ENCODE peak calls at places on chromosomes 6 and 20, in six cellular contexts. S is fibroblast of pulmonary artery, Z is left ventricle myocardium inferior, U is cardiac muscle cell, G is HFF-Myc, I is thoracic aorta. F is an unnamed sample.

GRCh38 chr6:56962451-56962850 is 7.5 kb downstream of the BEND6 start:
- DNase-seq in S (no peak), Z (no peak), U (no peak), G (no peak), I (no peak), F (no peak)

GRCh38 chr20:32964575-32964974 is 39.7 kb downstream of the SUN5 start:
- DNase-seq in S (no peak), Z (no peak), U (no peak), G (no peak), I (no peak), F (no peak)

GRCh38 chr6:144372116-144372515 is 87.0 kb downstream of the UTRN start:
- DNase-seq in S (no peak), Z (no peak), U (no peak), G (no peak), I (no peak), F (no peak)

GRCh38 chr6:137977814-137978213 is 110.8 kb downstream of the TNFAIP3 start:
- DNase-seq in S (no peak), Z (no peak), U (no peak), G (no peak), I (no peak), F (no peak)

GRCh38 chr6:68108243-68108835 is 526.7 kb upstream of the ADGRB3 start:
- DNase-seq in S (peak; percentile 58), Z (no peak), U (peak; percentile 48), G (no peak), I (no peak), F (no peak)

GRCh38 chr6:15755555-15755954 is 92.7 kb upstream of the DTNBP1 start:
- DNase-seq in S (peak; percentile 60), Z (no peak), U (peak; percentile 70), G (no peak), I (no peak), F (peak; percentile 70)

GRCh38 chr20:57895161-57895855 is 185.5 kb upstream of the PMEPA1 start:
- DNase-seq in S (no peak), Z (no peak), U (no peak), G (no peak), I (no peak), F (no peak)

GRCh38 chr6:132063738-132064137 is 112.6 kb upstream of the CCN2 start:
- DNase-seq in S (peak; percentile 91), Z (no peak), U (peak; percentile 74), G (peak; percentile 22), I (peak; percentile 17), F (no peak)

GRCh38 chr20:1299522-1299921 is 29.4 kb downstream of the SDCBP2 start:
- DNase-seq in S (no peak), Z (no peak), U (no peak), G (no peak), I (no peak), F (no peak)

GRCh38 chr6:29834564-29835436 is 7.2 kb downstream of the HLA-G start:
- DNase-seq in S (peak; percentile 20), Z (no peak), U (peak; percentile 20), G (no peak), I (no peak), F (no peak)

GRCh38 chr6:152716322-152716721 is 18.6 kb downstream of the MYCT1 start:
- DNase-seq in S (no peak), Z (no peak), U (no peak), G (no peak), I (no peak), F (no peak)

GRCh38 chr6:43724914-43725642 is 37.5 kb upstream of the MRPS18A start:
- DNase-seq in S (peak; percentile 97), Z (peak; percentile 70), U (peak; percentile 99), G (peak; percentile 75), I (no peak), F (peak; percentile 89)

GRCh38 chr6:14717307-14717706 is 528.6 kb upstream of the JARID2 start:
- DNase-seq in S (no peak), Z (no peak), U (no peak), G (no peak), I (no peak), F (no peak)

GRCh38 chr6:142912125-142912524 is 32.9 kb downstream of the HIVEP2 start:
- DNase-seq in S (no peak), Z (no peak), U (no peak), G (no peak), I (no peak), F (no peak)

GRCh38 chr20:33433465-33433864 is 10.1 kb downstream of the SNTA1 start:
- DNase-seq in S (no peak), Z (peak; percentile 59), U (no peak), G (no peak), I (peak; percentile 52), F (no peak)

GRCh38 chr20:53803492-53804155 is 210.0 kb upstream of the ZNF217 start:
- DNase-seq in S (no peak), Z (no peak), U (no peak), G (no peak), I (no peak), F (no peak)

GRCh38 chr6:168823397-168824020 is 382.5 kb downstream of the SMOC2 start:
- DNase-seq in S (no peak), Z (no peak), U (peak; percentile 11), G (no peak), I (no peak), F (no peak)

GRCh38 chr6:84137989-84138575 is 89.4 kb downstream of the CEP162 start:
- DNase-seq in S (peak; percentile 52), Z (no peak), U (peak; percentile 12), G (no peak), I (no peak), F (no peak)

GRCh38 chr20:32477594-32478512 is 107.3 kb downstream of the NOL4L start:
- DNase-seq in S (no peak), Z (peak; percentile 14), U (no peak), G (no peak), I (no peak), F (no peak)

GRCh38 chr6:25660512-25660911 is 8.5 kb downstream of the SCGN start:
- DNase-seq in S (peak; percentile 41), Z (no peak), U (peak; percentile 54), G (peak; percentile 61), I (no peak), F (no peak)

GRCh38 chr6:135182120-135182992 is 1.2 kb downstream of the MYB start:
- DNase-seq in S (no peak), Z (no peak), U (peak; percentile 18), G (no peak), I (no peak), F (no peak)

GRCh38 chr6:156057869-156058268 is 602.2 kb upstream of the NOX3 start:
- DNase-seq in S (no peak), Z (no peak), U (no peak), G (no peak), I (no peak), F (no peak)

GRCh38 chr6:79084693-79085092 is 6.6 kb upstream of the PHIP start:
- DNase-seq in S (no peak), Z (no peak), U (peak; percentile 26), G (no peak), I (no peak), F (no peak)

GRCh38 chr20:36796117-36796516 is 22.6 kb upstream of the DSN1 start:
- DNase-seq in S (no peak), Z (no peak), U (no peak), G (no peak), I (no peak), F (no peak)

DNA sequence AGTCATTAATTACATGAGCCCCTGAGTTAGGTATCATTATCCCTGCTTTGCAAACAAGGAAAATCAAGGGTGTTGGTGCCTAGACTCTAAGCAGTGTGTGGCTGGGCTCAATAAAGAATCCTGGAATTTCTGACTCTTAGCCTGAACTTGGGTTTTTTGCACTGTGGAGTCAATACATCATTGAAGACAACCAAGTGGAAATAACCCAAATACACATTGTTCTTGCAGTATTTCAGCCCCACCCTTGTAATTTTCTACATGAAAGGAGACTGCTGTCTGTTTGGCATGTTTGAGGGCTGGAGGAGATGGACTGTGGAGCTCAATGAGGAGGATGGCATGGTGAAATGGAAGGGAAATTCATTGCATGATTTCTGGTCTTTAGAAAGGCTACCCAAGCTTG is 110.3 kb downstream of the CRYBG1 start:
- DNase-seq in S (no peak), Z (no peak), U (no peak), G (no peak), I (no peak), F (no peak)
- TF ChIP-seq CTCF in S (no peak), Z (no peak), U (no peak), G (no peak), I (no peak), F (no peak)

GRCh38 chr20:35001596-35002362 is 46.1 kb downstream of the MYH7B start:
- DNase-seq in S (no peak), Z (peak; percentile 12), U (no peak), G (no peak), I (no peak), F (no peak)
- TF ChIP-seq CTCF in S (peak; percentile 35), Z (no peak), U (peak; percentile 21), G (peak; percentile 33), I (no peak), F (peak; percentile 11)

GRCh38 chr6:13296536-13296997 is 31.8 kb downstream of the TBC1D7 start:
- DNase-seq in S (no peak), Z (no peak), U (no peak), G (no peak), I (no peak), F (no peak)
- TF ChIP-seq CTCF in S (no peak), Z (no peak), U (no peak), G (no peak), I (no peak), F (no peak)

DNA sequence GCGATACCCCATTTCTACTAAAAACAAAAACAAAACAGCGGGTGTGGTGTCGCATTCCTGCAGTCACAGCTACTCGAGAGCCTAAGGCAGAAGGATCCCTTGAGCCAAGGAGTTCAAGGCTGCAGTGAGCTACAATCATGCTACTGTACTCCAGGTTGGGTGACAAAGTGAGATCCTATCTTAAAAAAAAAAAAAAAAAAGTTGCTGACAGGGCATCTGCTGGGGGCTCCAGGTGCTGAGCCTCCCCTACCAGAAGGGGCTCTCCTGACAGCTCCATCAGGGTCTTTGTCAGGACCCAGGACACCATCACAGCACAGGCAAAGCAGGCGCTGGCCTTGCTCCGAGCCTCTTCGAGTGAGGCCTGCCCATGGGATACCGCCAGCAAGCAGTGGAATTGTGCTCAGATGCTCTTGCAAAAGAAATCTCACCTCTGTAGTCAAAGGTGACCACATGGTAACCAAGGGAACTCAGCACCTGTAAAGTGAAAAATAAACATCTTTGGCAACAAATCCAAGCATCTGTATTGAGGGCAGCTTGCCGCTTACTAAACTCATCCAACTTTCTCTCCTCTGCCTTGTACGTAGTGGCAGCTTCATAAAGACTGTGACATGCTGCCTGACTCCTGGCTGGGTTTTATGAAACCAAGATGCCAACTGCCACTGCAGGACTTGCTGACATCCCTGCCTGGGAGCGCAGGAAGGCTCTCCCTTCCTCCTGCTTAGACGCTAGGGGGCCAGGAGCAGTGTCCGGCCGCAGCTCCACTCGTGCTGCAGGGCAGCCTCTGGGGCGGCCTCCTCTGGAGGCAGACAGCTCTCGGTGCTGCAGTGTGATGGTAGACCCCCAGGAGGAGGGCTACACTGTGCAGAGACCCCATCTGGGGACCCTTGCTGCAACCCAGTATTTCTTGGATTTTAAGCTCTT is 66.9 kb downstream of the PYGB start:
- DNase-seq in S (no peak), Z (no peak), U (no peak), G (no peak), I (no peak), F (no peak)
- TF ChIP-seq CTCF in S (no peak), Z (no peak), U (no peak), G (no peak), I (no peak), F (no peak)

DNA sequence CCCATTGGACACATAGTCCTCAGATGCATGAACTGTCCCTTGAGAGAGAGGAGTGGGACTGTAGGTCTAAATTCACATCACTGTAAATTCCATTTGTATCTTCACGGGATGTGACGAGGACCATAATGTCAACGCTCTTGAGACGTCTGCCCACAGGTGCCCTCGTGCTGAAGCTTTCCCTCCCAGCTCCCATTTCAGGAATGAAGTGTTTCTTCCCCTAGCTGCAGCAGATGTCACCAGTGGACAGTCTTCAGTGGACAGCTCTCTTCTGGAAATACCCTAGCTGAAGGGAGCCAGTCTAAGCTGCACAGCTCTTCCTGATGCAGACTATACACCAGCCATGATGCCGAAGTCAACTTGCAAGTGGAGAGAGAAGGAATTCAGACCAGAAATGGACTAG is 217.4 kb upstream of the ECI2 start:
- DNase-seq in S (peak; percentile 25), Z (no peak), U (no peak), G (no peak), I (no peak), F (no peak)
- TF ChIP-seq CTCF in S (no peak), Z (no peak), U (no peak), G (no peak), I (no peak), F (no peak)